ENCODE peak calls at places on chromosomes 3 and 15, in ten cellular contexts. G, H, Q, D, U, N, A, P, E and I are unnamed samples.

GRCh38 chr15:37893309-37893708 is 41.1 kb upstream of the TMCO5A start:
- DNase-seq in A (no peak), G (peak; percentile 26), P (no peak), E (no peak), D (no peak), Q (no peak), U (no peak), N (no peak), H (no peak), I (no peak)

GRCh38 chr3:71131893-71132314 is 451.6 kb downstream of the FOXP1 start:
- DNase-seq in A (no peak), U (no peak), N (no peak), G (no peak), H (no peak), E (no peak), P (no peak), D (no peak), Q (no peak), I (no peak)

GRCh38 chr15:45448516-45448915 is 70.2 kb upstream of the GATM start:
- DNase-seq in Q (no peak), E (no peak), U (no peak), H (no peak), G (no peak), D (no peak), A (peak; percentile 28), P (no peak), N (no peak), I (no peak)

GRCh38 chr3:51891242-51892039 is 11.7 kb downstream of the IQCF1 start:
- DNase-seq in Q (no peak), N (no peak), U (no peak), H (no peak), E (no peak), G (no peak), P (no peak), A (no peak), D (no peak), I (no peak)

GRCh38 chr3:194148383-194148782 is 12.4 kb downstream of the HES1 start:
- DNase-seq in A (peak; percentile 34), G (no peak), N (no peak), P (peak; percentile 79), U (peak; percentile 75), Q (no peak), E (no peak), H (no peak), D (no peak), I (peak; percentile 16)

GRCh38 chr15:59282515-59283337 is 76.1 kb downstream of the LDHAL6B start:
- DNase-seq in G (no peak), N (peak; percentile 18), E (no peak), Q (no peak), A (no peak), H (no peak), U (no peak), D (no peak), P (no peak), I (no peak)

GRCh38 chr3:24339266-24339825 is 155.3 kb downstream of the THRB start:
- DNase-seq in P (no peak), U (peak; percentile 45), H (no peak), G (no peak), E (peak; percentile 41), D (no peak), N (no peak), A (no peak), Q (no peak), I (peak; percentile 24)

GRCh38 chr3:151085889-151086483 is 522 bp downstream of the MED12L start:
- DNase-seq in N (peak; percentile 77), G (no peak), E (peak; percentile 22), U (no peak), D (no peak), H (peak; percentile 13), P (no peak), Q (no peak), A (no peak), I (no peak)

GRCh38 chr3:9135930-9136525 is 113.4 kb downstream of the SRGAP3 start:
- DNase-seq in G (no peak), P (no peak), A (no peak), E (no peak), U (no peak), D (no peak), H (no peak), N (peak; percentile 93), Q (no peak), I (no peak)

GRCh38 chr3:30667250-30667585 is 60.8 kb downstream of the TGFBR2 start:
- DNase-seq in N (peak; percentile 70), H (no peak), Q (no peak), G (no peak), U (no peak), D (no peak), P (peak; percentile 63), A (no peak), E (no peak), I (no peak)

GRCh38 chr15:51736646-51737537 is 563 bp downstream of the LYSMD2 start:
- DNase-seq in D (no peak), N (peak; percentile 55), E (peak; percentile 56), P (peak; percentile 23), G (no peak), Q (peak; percentile 50), H (peak; percentile 47), U (no peak), A (no peak), I (no peak)

GRCh38 chr15:29749365-29750086 is 72.7 kb downstream of the TJP1 start:
- DNase-seq in A (no peak), U (no peak), H (no peak), N (no peak), P (no peak), E (peak; percentile 26), Q (no peak), D (no peak), G (no peak), I (no peak)

GRCh38 chr15:29750754-29751153 is 71.5 kb downstream of the TJP1 start:
- DNase-seq in P (no peak), N (no peak), H (no peak), U (no peak), A (no peak), G (peak; percentile 46), Q (no peak), E (peak; percentile 10), D (no peak), I (no peak)

GRCh38 chr15:29747837-29748417 is 74.3 kb downstream of the TJP1 start:
- DNase-seq in Q (no peak), H (no peak), P (peak; percentile 49), E (peak; percentile 31), G (peak; percentile 29), A (peak; percentile 37), N (no peak), U (no peak), D (no peak), I (peak; percentile 36)
- TF ChIP-seq CTCF in Q (peak; percentile 53), H (peak; percentile 20), P (peak; percentile 7), E (no peak), G (peak; percentile 62), A (peak; percentile 50), N (peak; percentile 15), U (peak; percentile 29), D (peak; percentile 42), I (peak; percentile 46)

DNA sequence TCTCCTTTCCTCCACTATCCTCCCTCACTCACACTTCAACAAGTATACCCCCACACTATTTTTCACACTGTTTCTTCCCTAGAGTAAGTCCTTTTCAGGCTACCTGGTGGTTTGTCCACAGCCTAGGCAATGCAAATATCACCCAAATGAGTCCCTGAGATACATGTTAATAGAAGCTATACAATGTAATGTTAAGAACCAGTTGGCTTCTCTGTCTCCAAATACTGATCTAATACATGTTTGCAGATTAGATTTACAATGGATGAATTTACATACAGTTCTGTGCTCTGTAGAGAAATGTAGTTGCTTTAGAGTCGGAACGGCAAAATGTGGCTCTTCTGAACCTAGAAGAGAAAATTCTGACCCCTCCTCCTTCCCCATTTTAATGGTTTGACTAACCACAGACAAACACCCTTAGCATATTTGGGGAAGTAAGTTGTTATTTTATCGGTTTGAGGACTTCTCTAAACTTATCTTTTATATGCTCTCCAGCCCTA is 63.6 kb upstream of the MBNL1 start:
- DNase-seq in P (no peak), E (no peak), U (no peak), G (no peak), D (no peak), H (no peak), A (no peak), Q (no peak), N (no peak), I (no peak)
- H3K4me3 ChIP-seq in P (no peak overlapping the region), E (no peak overlapping the region), U (no peak overlapping the region), G (no peak overlapping the region), D (no peak overlapping the region), H (no peak overlapping the region), A (no peak overlapping the region), Q (peak overlapping the region; percentile 24), N (no peak overlapping the region), I (no peak overlapping the region)

GRCh38 chr3:43373588-43373935 is 87.2 kb downstream of the SNRK start:
- DNase-seq in P (no peak), H (no peak), N (no peak), A (peak; percentile 42), Q (no peak), D (peak; percentile 2), U (peak; percentile 29), E (no peak), G (no peak), I (no peak)

GRCh38 chr3:43372809-43373587 is 86.7 kb downstream of the SNRK start:
- DNase-seq in D (no peak), E (no peak), P (no peak), Q (no peak), A (no peak), G (no peak), N (peak; percentile 38), U (peak; percentile 30), H (no peak), I (no peak)

GRCh38 chr3:43379343-43379742 is 93.0 kb downstream of the SNRK start:
- DNase-seq in N (no peak), D (no peak), H (no peak), U (peak; percentile 90), G (peak; percentile 69), A (peak; percentile 82), P (no peak), E (peak; percentile 77), Q (peak; percentile 41), I (peak; percentile 64)

DNA sequence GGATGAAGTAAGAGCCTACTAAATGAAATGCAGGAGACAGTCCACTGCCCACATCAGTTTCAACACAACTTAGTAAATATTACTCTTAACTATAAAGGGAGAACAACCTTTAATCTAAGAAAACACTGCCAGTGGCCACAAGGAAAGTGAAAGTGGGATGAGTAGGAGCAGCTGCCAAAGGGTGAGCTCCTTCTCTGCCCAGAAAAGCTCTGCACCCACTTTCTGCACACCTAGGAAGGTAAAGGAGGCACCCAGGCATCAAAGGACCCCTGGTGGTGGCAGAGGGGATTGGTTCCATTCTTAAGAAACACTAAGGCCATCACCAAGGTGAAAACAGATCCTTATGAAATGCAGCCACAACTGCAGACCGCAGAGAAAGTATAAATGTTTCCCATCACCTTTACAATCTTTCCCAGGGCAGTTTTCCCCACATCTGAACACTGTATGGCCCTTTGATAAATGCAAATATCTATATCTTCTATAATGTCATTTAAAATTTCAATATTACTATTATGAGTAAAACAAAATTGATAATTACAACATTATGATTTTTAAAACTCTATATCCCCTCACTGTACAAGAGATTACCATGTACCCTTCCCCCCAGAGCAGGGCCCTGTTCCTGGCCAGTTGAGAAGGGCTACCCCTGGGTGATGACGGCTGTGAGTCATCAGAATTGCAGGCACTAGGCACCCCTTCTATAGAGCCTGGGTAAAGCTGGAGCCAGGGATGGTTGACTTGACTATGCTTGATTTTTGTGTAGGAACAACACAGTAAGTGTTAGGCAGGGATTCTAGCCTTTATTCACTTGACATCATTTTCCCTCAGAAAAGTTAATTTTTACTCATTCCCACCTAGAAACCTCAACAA is 92.0 kb downstream of the SNRK start:
- DNase-seq in D (peak; percentile 43), E (peak; percentile 45), P (no peak), Q (no peak), G (no peak), H (peak; percentile 75), U (peak; percentile 47), A (peak; percentile 38), N (peak; percentile 48), I (peak; percentile 36)
- TF ChIP-seq CTCF in D (peak; percentile 86), E (peak; percentile 64), P (peak; percentile 49), Q (peak; percentile 38), G (peak; percentile 59), H (peak; percentile 75), U (peak; percentile 75), A (peak; percentile 43), N (peak; percentile 64), I (peak; percentile 67)

GRCh38 chr3:132032959-132033358 is 1.9 kb downstream of the CPNE4 start:
- DNase-seq in G (no peak), P (no peak), E (no peak), D (no peak), U (no peak), Q (no peak), N (no peak), H (no peak), A (no peak), I (no peak)
- H3K4me3 ChIP-seq in G (no peak overlapping the region), P (no peak overlapping the region), E (no peak overlapping the region), D (no peak overlapping the region), U (no peak overlapping the region), Q (no peak overlapping the region), N (no peak overlapping the region), H (no peak overlapping the region), A (no peak overlapping the region), I (no peak overlapping the region)